ENCODE peak calls at places on chromosomes 5 and 9, in six cellular contexts. B is progenitor cell of endocrine pancreas; F is OCI-LY7; H is HT-29; Y is stimulated activated CD8-positive, alpha-beta memory T cell treated with anti-CD3 and anti-CD28 coated beads, Interleukin-12 subunit alpha, Interleukin-12 subunit beta, amount 100 ng/mL, for 1 hour; V is body of pancreas. P is an unnamed sample.

GRCh38 chr5:150647275-150648251 is 7.1 kb downstream of the SYNPO start:
- DNase-seq in B (no peak), F (no peak), H (no peak), Y (no peak), V (peak; percentile 47), P (no peak)

GRCh38 chr5:176892663-176893062 is 6.5 kb downstream of the HK3 start:
- DNase-seq in B (peak; percentile 3), F (no peak), H (no peak), Y (no peak), V (no peak), P (no peak)

GRCh38 chr5:83035373-83036170 is 41.6 kb downstream of the TMEM167A start:
- DNase-seq in B (no peak), F (no peak), H (no peak), Y (no peak), V (peak; percentile 27), P (no peak)

GRCh38 chr5:142717582-142718215 is 31.8 kb upstream of the FGF1 start:
- DNase-seq in B (no peak), F (peak; percentile 13), H (peak; percentile 66), Y (no peak), V (peak; percentile 58), P (no peak)

GRCh38 chr9:2493578-2493977 is 128.0 kb upstream of the VLDLR start:
- DNase-seq in B (no peak), F (no peak), H (no peak), Y (no peak), V (no peak), P (no peak)

GRCh38 chr9:89328064-89328463 is 9.8 kb downstream of the SECISBP2 start:
- DNase-seq in B (no peak), F (no peak), H (no peak), Y (no peak), V (no peak), P (no peak)

GRCh38 chr5:176535655-176536131 is 1.5 kb downstream of the RNF44 start:
- DNase-seq in B (no peak), F (peak; percentile 44), H (no peak), Y (no peak), V (no peak), P (no peak)

GRCh38 chr5:174306345-174307030 is 261.0 kb downstream of the NSG2 start:
- DNase-seq in B (no peak), F (no peak), H (no peak), Y (no peak), V (no peak), P (no peak)

GRCh38 chr5:132425009-132425937 is 55.8 kb downstream of the SLC22A5 start:
- DNase-seq in B (no peak), F (peak; percentile 84), H (no peak), Y (peak; percentile 46), V (peak; percentile 37), P (no peak)